ENCODE peak calls at places on chromosomes 11 and 22, in five cellular contexts. V, G, Y, B and A are unnamed samples.

GRCh38 chr11:101348786-101349185 is 219.2 kb upstream of the PGR start:
- DNase-seq in V (no peak), Y (no peak), G (no peak), B (no peak), A (no peak)

GRCh38 chr11:88421530-88421929 is 84.0 kb upstream of the CTSC start:
- DNase-seq in G (peak; percentile 76), Y (no peak), V (no peak), B (no peak), A (no peak)

GRCh38 chr22:19036523-19037273 is 85.5 kb downstream of the DGCR2 start:
- DNase-seq in G (no peak), V (no peak), B (no peak), Y (no peak), A (no peak)

GRCh38 chr11:39817248-39817647 is 1642.2 kb downstream of the LRRC4C start:
- DNase-seq in V (no peak), G (no peak), B (no peak), Y (no peak), A (no peak)

GRCh38 chr11:121722431-121723256 is 269.9 kb upstream of the SORL1-AS1 start:
- DNase-seq in V (no peak), G (peak; percentile 20), B (peak; percentile 79), Y (no peak), A (peak; percentile 87)

GRCh38 chr11:44684886-44685285 is 41.9 kb upstream of the TSPAN18 start:
- DNase-seq in B (no peak), Y (no peak), V (no peak), G (no peak), A (no peak)

GRCh38 chr22:36036167-36036624 is 7.6 kb upstream of the RBFOX2 start:
- DNase-seq in B (no peak), V (no peak), G (no peak), Y (no peak), A (no peak)

GRCh38 chr22:40153186-40153585 is 24.5 kb upstream of the TNRC6B start:
- DNase-seq in B (no peak), V (no peak), Y (no peak), G (no peak), A (no peak)

GRCh38 chr22:36422287-36423014 is 34.7 kb upstream of the MYH9 start:
- DNase-seq in G (no peak), Y (no peak), V (no peak), B (no peak), A (no peak)